ENCODE peak calls at places on chromosome 16, in six cellular contexts. F is HFFc6, G is GF-D8, R is RKO, H is tibial nerve, U is NCI-H2029. X is an unnamed sample.

GRCh38 chr16:2813661-2814288 is 3.3 kb upstream of the PRSS21 start:
- DNase-seq in F (no peak), G (no peak), R (no peak), H (no peak), U (no peak), X (no peak)

GRCh38 chr16:2770057-2770780 is 6.9 kb downstream of the ELOB start:
- DNase-seq in F (no peak), G (no peak), R (peak; percentile 67), H (no peak), U (no peak), X (no peak)

GRCh38 chr16:76985362-76985761 is 205.6 kb upstream of the MON1B start:
- DNase-seq in F (no peak), G (no peak), R (no peak), H (no peak), U (no peak), X (no peak)

GRCh38 chr16:58678716-58679115 is 5.9 kb downstream of the SLC38A7 start:
- DNase-seq in F (peak; percentile 71), G (peak; percentile 6), R (peak; percentile 49), H (no peak), U (no peak), X (no peak)

GRCh38 chr16:85606920-85607319 is 6.2 kb upstream of the GSE1 start:
- DNase-seq in F (no peak), G (no peak), R (no peak), H (no peak), U (no peak), X (no peak)

GRCh38 chr16:72285324-72285723 is 113.4 kb upstream of the PMFBP1 start:
- DNase-seq in F (no peak), G (no peak), R (no peak), H (no peak), U (no peak), X (no peak)

GRCh38 chr16:50671644-50672260 is 9.4 kb downstream of the SNX20 start:
- DNase-seq in F (peak; percentile 22), G (no peak), R (peak; percentile 27), H (no peak), U (no peak), X (peak; percentile 7)

GRCh38 chr16:63061319-63061718 is 1025.1 kb upstream of the CDH8 start:
- DNase-seq in F (no peak), G (no peak), R (no peak), H (no peak), U (no peak), X (no peak)

GRCh38 chr16:69938981-69939820 is 11.9 kb upstream of the CLEC18A start:
- DNase-seq in F (no peak), G (no peak), R (no peak), H (no peak), U (no peak), X (no peak)

GRCh38 chr16:57873218-57873617 is 70.9 kb upstream of the KIFC3 start:
- DNase-seq in F (no peak), G (no peak), R (no peak), H (no peak), U (no peak), X (no peak)

GRCh38 chr16:47780213-47780612 is 319.1 kb downstream of the PHKB start:
- DNase-seq in F (no peak), G (no peak), R (no peak), H (no peak), U (no peak), X (no peak)

GRCh38 chr16:17026600-17027242 is 444.0 kb downstream of the XYLT1 start:
- DNase-seq in F (no peak), G (no peak), R (no peak), H (no peak), U (no peak), X (no peak)

GRCh38 chr16:1923299-1924034 is 5.3 kb upstream of the HS3ST6 start:
- DNase-seq in F (no peak), G (no peak), R (no peak), H (no peak), U (no peak), X (no peak)

GRCh38 chr16:7509919-7510705 is 177.5 kb downstream of the RBFOX1 start:
- DNase-seq in F (no peak), G (no peak), R (no peak), H (no peak), U (no peak), X (no peak)

GRCh38 chr16:12802661-12803060 is 1.0 kb downstream of the CPPED1 start:
- DNase-seq in F (no peak), G (no peak), R (no peak), H (no peak), U (no peak), X (no peak)

GRCh38 chr16:16143038-16143763 is 80.1 kb downstream of the ABCC6 start:
- DNase-seq in F (peak; percentile 11), G (no peak), R (peak; percentile 51), H (no peak), U (peak; percentile 21), X (no peak)

GRCh38 chr16:19044781-19045180 is 22.6 kb upstream of the COQ7 start:
- DNase-seq in F (no peak), G (no peak), R (no peak), H (no peak), U (no peak), X (no peak)

GRCh38 chr16:88688013-88688778 is 1.9 kb upstream of the SNAI3 start:
- DNase-seq in F (no peak), G (no peak), R (no peak), H (no peak), U (peak; percentile 76), X (no peak)

GRCh38 chr16:58418601-58419000 is 26.3 kb downstream of the GINS3 start:
- DNase-seq in F (no peak), G (no peak), R (peak; percentile 30), H (no peak), U (no peak), X (no peak)

GRCh38 chr16:70250748-70251650 is 741 bp downstream of the EXOSC6 start:
- DNase-seq in F (peak; percentile 28), G (no peak), R (peak; percentile 62), H (no peak), U (no peak), X (peak; percentile 48)

GRCh38 chr16:88310796-88311605 is 71.8 kb upstream of the ZNF469 start:
- DNase-seq in F (no peak), G (no peak), R (no peak), H (no peak), U (no peak), X (peak; percentile 77)

GRCh38 chr16:14186954-14187306 is 115.8 kb downstream of the MRTFB start:
- DNase-seq in F (no peak), G (no peak), R (no peak), H (no peak), U (no peak), X (peak; percentile 14)

GRCh38 chr16:27839419-27839818 is 224.1 kb downstream of the GSG1L start:
- DNase-seq in F (peak; percentile 39), G (no peak), R (no peak), H (no peak), U (no peak), X (no peak)

GRCh38 chr16:81901483-81901882 is 109.8 kb downstream of the SDR42E1 start:
- DNase-seq in F (no peak), G (no peak), R (no peak), H (peak; percentile 11), U (peak; percentile 10), X (peak; percentile 46)

GRCh38 chr16:66483689-66484452 is 56.8 kb downstream of the BEAN1 start:
- DNase-seq in F (peak; percentile 58), G (peak; percentile 6), R (peak; percentile 64), H (peak; percentile 75), U (peak; percentile 55), X (peak; percentile 63)

GRCh38 chr16:77679901-77680300 is 42.4 kb upstream of the NUDT7 start:
- DNase-seq in F (no peak), G (peak; percentile 78), R (no peak), H (no peak), U (no peak), X (no peak)

GRCh38 chr16:56372938-56373337 is 52.4 kb downstream of the AMFR start:
- DNase-seq in F (no peak), G (no peak), R (no peak), H (no peak), U (peak; percentile 9), X (no peak)

GRCh38 chr16:27704252-27704651 is 154.3 kb downstream of the KATNIP start:
- DNase-seq in F (no peak), G (no peak), R (no peak), H (no peak), U (no peak), X (no peak)

GRCh38 chr16:22297871-22298733 is 893 bp downstream of the POLR3E start:
- DNase-seq in F (peak; percentile 99), G (peak; percentile 81), R (peak; percentile 93), H (peak; percentile 62), U (peak; percentile 84), X (peak; percentile 95)

GRCh38 chr16:53852678-53853077 is 148.7 kb downstream of the FTO start:
- DNase-seq in F (no peak), G (no peak), R (no peak), H (no peak), U (no peak), X (no peak)

GRCh38 chr16:53804467-53804866 is 100.5 kb downstream of the FTO start:
- DNase-seq in F (no peak), G (no peak), R (no peak), H (no peak), U (no peak), X (no peak)

X was measured in astrocyte of the spinal cord.